ENCODE peak calls at places on chromosome 11, in ten cellular contexts. C, I, J, U, X, E, P, N, O and G are unnamed samples.
A peak's percentile ranks its signal among the peaks of the same experiment; 100 is the strongest.

GRCh38 chr11:43830928-43831440 is 49.6 kb upstream of the ALKBH3 start:
- DNase-seq in C (peak; percentile 57), I (peak; percentile 30), J (peak; percentile 97), U (no peak), X (peak; percentile 84), E (no peak), P (no peak), N (peak; percentile 93), O (no peak), G (no peak)

GRCh38 chr11:14500181-14500651 is 605 bp upstream of the COPB1 start:
- DNase-seq in C (no peak), I (no peak), J (peak; percentile 62), U (peak; percentile 23), X (peak; percentile 31), E (peak; percentile 77), P (no peak), N (peak; percentile 55), O (no peak), G (peak; percentile 30)

GRCh38 chr11:111723595-111723994 is 42.6 kb downstream of the PPP2R1B start:
- DNase-seq in C (no peak), I (no peak), J (peak; percentile 27), U (no peak), X (no peak), E (no peak), P (no peak), N (no peak), O (no peak), G (no peak)

GRCh38 chr11:96014234-96014633 is 90.3 kb upstream of the MTMR2 start:
- DNase-seq in C (no peak), I (no peak), J (peak; percentile 59), U (no peak), X (peak; percentile 6), E (no peak), P (no peak), N (peak; percentile 45), O (no peak), G (peak; percentile 36)

GRCh38 chr11:92329137-92329536 is 104.5 kb downstream of the FAT3 start:
- DNase-seq in C (no peak), I (no peak), J (no peak), U (no peak), X (no peak), E (no peak), P (no peak), N (peak; percentile 52), O (peak; percentile 35), G (no peak)

GRCh38 chr11:66288138-66288865 is 641 bp downstream of the YIF1A start:
- DNase-seq in C (no peak), I (no peak), J (peak; percentile 11), U (no peak), X (no peak), E (no peak), P (no peak), N (peak; percentile 31), O (no peak), G (no peak)

GRCh38 chr11:33734441-33735165 is 1.6 kb downstream of the CD59 start:
- DNase-seq in C (no peak), I (peak; percentile 41), J (peak; percentile 71), U (no peak), X (no peak), E (peak; percentile 37), P (no peak), N (no peak), O (no peak), G (no peak)

GRCh38 chr11:111119751-111120150 is 125.8 kb upstream of the POU2AF2 start:
- DNase-seq in C (no peak), I (no peak), J (peak; percentile 17), U (no peak), X (no peak), E (no peak), P (no peak), N (no peak), O (no peak), G (no peak)

GRCh38 chr11:128621491-128622136 is 34.3 kb upstream of the ETS1 start:
- DNase-seq in C (no peak), I (peak; percentile 34), J (peak; percentile 88), U (no peak), X (no peak), E (no peak), P (no peak), N (peak; percentile 61), O (no peak), G (no peak)

GRCh38 chr11:128624269-128625170 is 37.2 kb upstream of the ETS1 start:
- DNase-seq in C (no peak), I (no peak), J (no peak), U (no peak), X (no peak), E (no peak), P (no peak), N (no peak), O (no peak), G (no peak)

GRCh38 chr11:128620306-128621175 is 33.2 kb upstream of the ETS1 start:
- DNase-seq in C (no peak), I (no peak), J (peak; percentile 6), U (no peak), X (no peak), E (no peak), P (no peak), N (no peak), O (no peak), G (no peak)

GRCh38 chr11:128619540-128620305 is 32.4 kb upstream of the ETS1 start:
- DNase-seq in C (no peak), I (no peak), J (no peak), U (no peak), X (no peak), E (no peak), P (no peak), N (no peak), O (no peak), G (no peak)

DNA sequence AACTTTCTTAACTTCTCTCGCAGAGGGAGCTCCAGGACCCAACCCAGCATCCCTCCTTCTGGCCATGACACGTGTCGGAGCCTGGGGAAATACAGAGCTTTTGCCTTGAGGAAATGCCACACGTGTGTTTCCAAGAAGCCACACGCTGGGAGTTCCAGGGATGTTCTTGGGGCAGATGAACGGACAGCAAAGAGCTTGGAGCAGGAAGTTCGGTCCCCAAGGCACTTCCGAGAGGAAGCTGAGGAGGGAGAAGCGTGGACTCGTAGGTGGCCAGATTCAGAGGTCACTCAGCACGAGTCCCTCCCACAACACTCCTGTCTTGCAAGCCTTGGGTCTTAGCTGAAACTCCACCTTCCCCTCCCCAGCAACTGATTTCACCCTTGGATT is 34.8 kb upstream of the ETS1 start:
- DNase-seq in C (no peak), I (peak; percentile 39), J (no peak), U (no peak), X (no peak), E (no peak), P (no peak), N (peak; percentile 57), O (no peak), G (no peak)
- H3K4me1 ChIP-seq in C (no peaks in the 10 kb centered on the region), I (no peaks in the 10 kb centered on the region), J (peaks cover 10% of the 10 kb centered on the region), U (peaks cover 12% of the 10 kb centered on the region), X (no peaks in the 10 kb centered on the region), E (no peaks in the 10 kb centered on the region), P (no peaks in the 10 kb centered on the region), N (peaks cover 9% of the 10 kb centered on the region), O (peaks cover 3% of the 10 kb centered on the region), G (peaks cover 50% of the 10 kb centered on the region)

GRCh38 chr11:46351606-46352005 is 4.3 kb downstream of the DGKZ start:
- DNase-seq in C (no peak), I (no peak), J (no peak), U (no peak), X (no peak), E (no peak), P (no peak), N (no peak), O (no peak), G (no peak)
- H3K4me1 ChIP-seq in C (peaks cover 19% of the 10 kb centered on the region), I (peaks cover 33% of the 10 kb centered on the region), J (peaks cover 29% of the 10 kb centered on the region), U (peaks cover 34% of the 10 kb centered on the region), X (peaks cover 16% of the 10 kb centered on the region), E (peaks cover 23% of the 10 kb centered on the region), P (peaks cover 51% of the 10 kb centered on the region), N (peaks cover 8% of the 10 kb centered on the region), O (peaks cover 12% of the 10 kb centered on the region), G (peaks cover 33% of the 10 kb centered on the region)

DNA sequence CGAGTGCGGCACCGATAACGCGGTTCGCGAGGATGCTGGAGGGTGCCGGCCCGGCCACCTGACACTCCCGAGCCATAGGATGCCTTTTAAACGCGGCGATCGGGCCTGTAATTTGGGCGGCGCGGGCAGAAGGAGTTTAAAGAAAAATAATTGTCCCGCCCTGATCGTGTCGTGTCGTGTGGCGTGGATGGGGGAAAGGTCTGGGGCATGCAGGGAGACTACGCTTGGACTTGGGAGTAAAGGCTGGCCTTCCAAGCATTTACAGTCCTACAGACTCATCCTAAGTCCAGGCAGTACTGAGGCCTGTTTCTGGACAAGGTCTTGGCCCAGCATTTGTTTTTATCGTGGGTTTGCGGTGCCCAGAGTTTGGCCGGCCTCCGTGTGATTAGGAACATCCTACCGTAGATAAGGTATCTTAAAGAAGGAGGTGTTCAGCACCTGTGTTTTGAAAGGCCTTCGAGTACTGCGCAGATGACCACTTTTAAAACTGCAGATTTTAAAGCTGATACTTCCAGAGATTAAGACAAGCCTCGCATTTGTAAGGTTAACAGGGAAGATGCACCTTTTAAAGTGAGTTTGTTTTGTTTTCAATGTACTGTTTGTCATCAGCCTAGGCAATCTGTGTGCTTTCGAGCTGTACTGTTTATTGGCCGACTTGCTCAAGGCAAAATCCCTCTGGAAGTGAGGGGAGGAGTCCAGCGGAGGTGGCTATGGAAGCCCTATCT is 1.5 kb downstream of the WEE1 start:
- DNase-seq in C (no peak), I (no peak), J (peak; percentile 92), U (peak; percentile 20), X (peak; percentile 75), E (peak; percentile 68), P (peak; percentile 85), N (peak; percentile 91), O (no peak), G (no peak)
- H3K4me1 ChIP-seq in C (peaks cover 24% of the 10 kb centered on the region), I (peaks cover 2% of the 10 kb centered on the region), J (peaks cover 18% of the 10 kb centered on the region), U (peaks cover 24% of the 10 kb centered on the region), X (peaks cover 42% of the 10 kb centered on the region), E (no peaks in the 10 kb centered on the region), P (peaks cover 21% of the 10 kb centered on the region), N (peaks cover 4% of the 10 kb centered on the region), O (no peaks in the 10 kb centered on the region), G (no peaks in the 10 kb centered on the region)

GRCh38 chr11:20251496-20251895 is 91.2 kb upstream of the DBX1 start:
- DNase-seq in C (no peak), I (no peak), J (no peak), U (no peak), X (no peak), E (no peak), P (no peak), N (no peak), O (no peak), G (no peak)

GRCh38 chr11:20253796-20254195 is 93.5 kb upstream of the DBX1 start:
- DNase-seq in C (no peak), I (no peak), J (no peak), U (no peak), X (no peak), E (no peak), P (no peak), N (no peak), O (no peak), G (no peak)

GRCh38 chr11:20248345-20248744 is 88.1 kb upstream of the DBX1 start:
- DNase-seq in C (no peak), I (no peak), J (no peak), U (no peak), X (no peak), E (no peak), P (no peak), N (no peak), O (no peak), G (no peak)

GRCh38 chr11:20249313-20249873 is 89.1 kb upstream of the DBX1 start:
- DNase-seq in C (no peak), I (no peak), J (no peak), U (no peak), X (no peak), E (no peak), P (no peak), N (no peak), O (no peak), G (no peak)

DNA sequence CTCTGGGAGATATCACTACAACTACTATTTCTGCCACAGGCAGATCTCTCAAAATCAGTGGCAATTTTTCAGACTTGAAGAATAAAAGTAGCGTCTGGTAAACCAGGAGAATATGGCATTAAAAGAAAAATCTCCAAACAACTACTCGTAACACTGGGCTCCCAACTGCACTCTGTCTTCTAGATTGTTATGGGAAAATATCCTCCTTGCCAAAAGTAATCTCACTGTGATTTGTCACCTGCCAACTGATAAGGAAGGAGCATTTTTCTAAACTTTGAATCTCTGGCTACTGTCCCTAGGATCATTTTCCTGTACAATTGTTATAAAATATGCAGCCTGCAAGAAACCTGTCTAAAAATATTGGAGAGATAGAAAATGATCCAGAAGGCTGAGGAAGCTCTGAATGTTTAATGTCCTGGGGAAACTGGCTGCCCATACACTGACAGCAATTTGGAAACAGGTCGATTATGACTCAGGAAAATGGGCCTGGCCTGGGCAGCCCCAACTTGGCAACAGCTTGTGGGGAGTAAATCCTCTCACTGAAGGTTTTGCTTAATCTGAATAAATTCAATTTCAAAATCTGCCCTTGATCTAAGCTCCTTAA is 90.5 kb upstream of the DBX1 start:
- DNase-seq in C (no peak), I (no peak), J (no peak), U (no peak), X (no peak), E (no peak), P (no peak), N (no peak), O (no peak), G (no peak)
- H3K4me1 ChIP-seq in C (peaks cover 14% of the 10 kb centered on the region), I (peaks cover 11% of the 10 kb centered on the region), J (peaks cover 5% of the 10 kb centered on the region), U (no peaks in the 10 kb centered on the region), X (no peaks in the 10 kb centered on the region), E (no peaks in the 10 kb centered on the region), P (no peaks in the 10 kb centered on the region), N (no peaks in the 10 kb centered on the region), O (peaks cover 2% of the 10 kb centered on the region), G (no peaks in the 10 kb centered on the region)